ENCODE peak calls at places on chromosomes 3 and 15, in four cellular contexts. D is posterior cingulate gyrus, G is fibroblast of mammary gland, L is NCI-H748 treated with DMSO at 0.1 percent for 48 hours. U is an unnamed sample.

GRCh38 chr3:24242012-24242698 is 252.5 kb downstream of the THRB start:
- DNase-seq in D (no peak), G (peak), L (no peak), U (peak)

GRCh38 chr3:77254967-77255831 is 215.3 kb downstream of the ROBO2 start:
- DNase-seq in D (no peak), G (peak), L (peak), U (peak)

GRCh38 chr3:150311156-150311555 is 96.9 kb upstream of the TSC22D2 start:
- DNase-seq in D (no peak), G (no peak), L (no peak), U (no peak)

GRCh38 chr3:134214239-134214638 is 36.4 kb downstream of the RYK start:
- DNase-seq in D (no peak), G (no peak), L (no peak), U (no peak)

GRCh38 chr15:70012895-70013294 is 84.8 kb downstream of the TLE3 start:
- DNase-seq in D (no peak), G (no peak), L (no peak), U (no peak)

GRCh38 chr15:75640483-75641175 is 605 bp upstream of the IMP3 start:
- DNase-seq in D (peak), G (peak), L (peak), U (peak)

GRCh38 chr3:34198309-34198708 is 399.9 kb downstream of the PDCD6IP start:
- DNase-seq in D (no peak), G (no peak), L (no peak), U (no peak)

GRCh38 chr15:80440024-80440423 is 35.8 kb downstream of the ARNT2 start:
- DNase-seq in D (no peak), G (peak), L (no peak), U (no peak)

GRCh38 chr15:60120100-60120499 is 116.0 kb downstream of the FOXB1 start:
- DNase-seq in D (no peak), G (no peak), L (no peak), U (no peak)

GRCh38 chr15:65286069-65286703 is 497 bp downstream of the PARP16 start:
- DNase-seq in D (peak), G (no peak), L (peak), U (peak)

GRCh38 chr3:61943975-61944374 is 382.6 kb downstream of the PTPRG start:
- DNase-seq in D (no peak), G (no peak), L (no peak), U (no peak)

GRCh38 chr3:24237971-24238767 is 256.5 kb downstream of the THRB start:
- DNase-seq in D (no peak), G (peak), L (peak), U (peak)

GRCh38 chr3:195302436-195302835 is 31.5 kb upstream of the XXYLT1 start:
- DNase-seq in D (no peak), G (no peak), L (no peak), U (no peak)

GRCh38 chr3:11136871-11137626 is 17.2 kb upstream of the HRH1 start:
- DNase-seq in D (peak), G (peak), L (no peak), U (peak)

GRCh38 chr15:88219623-88220022 is 36.9 kb downstream of the NTRK3 start:
- DNase-seq in D (no peak), G (no peak), L (no peak), U (no peak)

GRCh38 chr15:64642875-64643274 is 132.5 kb downstream of the RBPMS2 start:
- DNase-seq in D (no peak), G (no peak), L (no peak), U (no peak)

GRCh38 chr3:150433347-150433746 is 25.2 kb downstream of the TSC22D2 start:
- DNase-seq in D (no peak), G (no peak), L (no peak), U (no peak)

GRCh38 chr3:149489060-149489690 is 14.7 kb downstream of the TM4SF4 start:
- DNase-seq in D (no peak), G (no peak), L (no peak), U (peak)

GRCh38 chr15:49855917-49856637 is 235.2 kb downstream of the DTWD1 start:
- DNase-seq in D (no peak), G (peak), L (no peak), U (peak)

GRCh38 chr15:91849749-91850161 is 3.8 kb upstream of the SLCO3A1 start:
- DNase-seq in D (no peak), G (peak), L (peak), U (peak)

GRCh38 chr15:89119489-89120478 is 31.5 kb downstream of the ABHD2 start:
- DNase-seq in D (no peak), G (peak), L (peak), U (peak)